ENCODE peak calls at places on chromosomes 16 and 17, in four cellular contexts. One of them, this sample, is unnamed.

GRCh38 chr17:30274887-30275286 is 16.9 kb downstream of the BLMH start:
- DNase-seq in heart right ventricle: no peak
- DNase-seq in GM23248: no peak
- DNase-seq in hepatocyte: no peak
- DNase-seq in this sample: no peak

GRCh38 chr16:85595299-85595661 is 17.8 kb upstream of the GSE1 start:
- DNase-seq in heart right ventricle: no peak
- DNase-seq in GM23248: no peak
- DNase-seq in hepatocyte: no peak
- DNase-seq in this sample: no peak

GRCh38 chr17:49959183-49959935 is 9.6 kb upstream of the DLX4 start:
- DNase-seq in heart right ventricle: no peak
- DNase-seq in GM23248: peak; percentile 42
- DNase-seq in hepatocyte: no peak
- DNase-seq in this sample: no peak

GRCh38 chr16:80824623-80825364 is 20.4 kb upstream of the CDYL2 start:
- DNase-seq in heart right ventricle: no peak
- DNase-seq in GM23248: peak; percentile 69
- DNase-seq in hepatocyte: peak; percentile 72
- DNase-seq in this sample: peak; percentile 79

GRCh38 chr17:75473246-75473645 is 16.8 kb downstream of the TMEM94 start:
- DNase-seq in heart right ventricle: no peak
- DNase-seq in GM23248: no peak
- DNase-seq in hepatocyte: no peak
- DNase-seq in this sample: no peak

GRCh38 chr17:71919181-71919580 is 201.6 kb upstream of the SOX9 start:
- DNase-seq in heart right ventricle: no peak
- DNase-seq in GM23248: no peak
- DNase-seq in hepatocyte: no peak
- DNase-seq in this sample: peak; percentile 3

GRCh38 chr17:28963212-28963611 is 11.9 kb upstream of the PHF12 start:
- DNase-seq in heart right ventricle: no peak
- DNase-seq in GM23248: no peak
- DNase-seq in hepatocyte: no peak
- DNase-seq in this sample: no peak

GRCh38 chr17:45942284-45942683 is 47.9 kb downstream of the MAPT start:
- DNase-seq in heart right ventricle: peak; percentile 81
- DNase-seq in GM23248: peak; percentile 56
- DNase-seq in hepatocyte: no peak
- DNase-seq in this sample: peak; percentile 8

GRCh38 chr17:29107933-29108805 is 65.2 kb downstream of the PIPOX start:
- DNase-seq in heart right ventricle: peak; percentile 60
- DNase-seq in GM23248: no peak
- DNase-seq in hepatocyte: peak; percentile 76
- DNase-seq in this sample: no peak

GRCh38 chr16:86507173-86508027 is 2.9 kb upstream of the FOXF1 start:
- DNase-seq in heart right ventricle: no peak
- DNase-seq in GM23248: no peak
- DNase-seq in hepatocyte: no peak
- DNase-seq in this sample: no peak

GRCh38 chr17:43416998-43417891 is 18.5 kb downstream of the ARL4D start:
- DNase-seq in heart right ventricle: peak; percentile 71
- DNase-seq in GM23248: peak; percentile 86
- DNase-seq in hepatocyte: peak; percentile 44
- DNase-seq in this sample: peak; percentile 67

GRCh38 chr17:9658593-9659211 is 13.4 kb downstream of the USP43 start:
- DNase-seq in heart right ventricle: no peak
- DNase-seq in GM23248: peak; percentile 57
- DNase-seq in hepatocyte: peak; percentile 67
- DNase-seq in this sample: no peak

GRCh38 chr16:1775846-1776671 is 3.1 kb upstream of the MRPS34 start:
- DNase-seq in heart right ventricle: peak; percentile 17
- DNase-seq in GM23248: no peak
- DNase-seq in hepatocyte: no peak
- DNase-seq in this sample: no peak
- H3K36me3 ChIP-seq in heart right ventricle: no peaks in the 10 kb centered on the region
- H3K36me3 ChIP-seq in GM23248: no peaks in the 10 kb centered on the region
- H3K36me3 ChIP-seq in hepatocyte: no peaks in the 10 kb centered on the region
- H3K36me3 ChIP-seq in this sample: peaks cover 26% of the 10 kb centered on the region

DNA sequence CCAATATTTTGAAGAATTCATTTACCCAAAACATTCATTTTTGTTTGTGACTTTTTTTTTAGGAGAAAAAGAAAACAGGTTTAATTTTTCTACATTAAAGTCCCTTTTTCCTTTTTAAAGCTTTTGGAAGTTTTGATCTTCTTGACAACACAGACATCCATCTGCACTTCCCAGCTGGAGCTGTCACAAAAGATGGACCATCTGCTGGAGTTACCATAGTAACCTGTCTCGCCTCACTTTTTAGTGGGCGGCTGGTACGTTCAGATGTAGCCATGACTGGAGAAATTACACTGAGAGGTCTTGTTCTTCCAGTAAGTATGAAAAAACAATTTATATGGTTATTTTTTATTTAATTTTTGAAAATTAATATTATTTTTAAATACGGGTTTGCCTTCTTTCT is 37.2 kb downstream of the SIAH1 start:
- DNase-seq in heart right ventricle: no peak
- DNase-seq in GM23248: no peak
- DNase-seq in hepatocyte: no peak
- DNase-seq in this sample: no peak
- H3K36me3 ChIP-seq in heart right ventricle: no peaks in the 10 kb centered on the region
- H3K36me3 ChIP-seq in GM23248: peaks cover 16% of the 10 kb centered on the region
- H3K36me3 ChIP-seq in hepatocyte: no peaks in the 10 kb centered on the region
- H3K36me3 ChIP-seq in this sample: peaks cover 70% of the 10 kb centered on the region

GRCh38 chr17:8480011-8480976 is 44.6 kb downstream of the NDEL1 start:
- DNase-seq in heart right ventricle: no peak
- DNase-seq in GM23248: no peak
- DNase-seq in hepatocyte: no peak
- DNase-seq in this sample: no peak
- H3K36me3 ChIP-seq in heart right ventricle: peaks cover 4% of the 10 kb centered on the region
- H3K36me3 ChIP-seq in GM23248: peaks cover 23% of the 10 kb centered on the region
- H3K36me3 ChIP-seq in hepatocyte: peaks cover 12% of the 10 kb centered on the region
- H3K36me3 ChIP-seq in this sample: peaks cover 57% of the 10 kb centered on the region

GRCh38 chr16:23557779-23558330 is 328 bp downstream of the UBFD1 start:
- DNase-seq in heart right ventricle: no peak
- DNase-seq in GM23248: peak; percentile 68
- DNase-seq in hepatocyte: peak; percentile 59
- DNase-seq in this sample: peak; percentile 66
- H3K36me3 ChIP-seq in heart right ventricle: peaks cover 7% of the 10 kb centered on the region
- H3K36me3 ChIP-seq in GM23248: peaks cover 34% of the 10 kb centered on the region
- H3K36me3 ChIP-seq in hepatocyte: no peaks in the 10 kb centered on the region
- H3K36me3 ChIP-seq in this sample: peaks cover 40% of the 10 kb centered on the region

GRCh38 chr16:30356401-30357084 is 1.4 kb upstream of the CD2BP2 start:
- DNase-seq in heart right ventricle: no peak
- DNase-seq in GM23248: peak; percentile 14
- DNase-seq in hepatocyte: no peak
- DNase-seq in this sample: no peak
- H3K36me3 ChIP-seq in heart right ventricle: no peaks in the 10 kb centered on the region
- H3K36me3 ChIP-seq in GM23248: no peaks in the 10 kb centered on the region
- H3K36me3 ChIP-seq in hepatocyte: no peaks in the 10 kb centered on the region
- H3K36me3 ChIP-seq in this sample: peaks cover 46% of the 10 kb centered on the region

DNA sequence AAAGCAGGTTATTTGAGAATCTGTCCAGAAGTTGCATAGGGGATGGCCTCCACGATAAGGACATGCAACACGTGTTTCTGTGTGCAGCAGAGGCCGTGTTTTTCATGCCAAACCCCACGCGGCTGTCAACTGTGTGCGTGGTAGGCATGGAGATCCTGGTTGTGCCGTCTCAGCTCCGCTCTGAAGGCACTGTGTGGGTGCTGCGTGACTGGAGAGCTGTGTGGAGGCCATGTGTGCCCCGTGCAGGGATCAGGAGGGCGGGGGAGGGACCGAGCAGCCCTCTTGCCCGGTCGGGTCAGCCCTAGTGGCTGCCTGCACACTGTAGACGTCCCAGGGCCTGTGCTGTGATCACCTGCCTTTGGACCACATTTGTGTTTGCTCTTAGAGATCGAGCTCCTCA is 74.5 kb downstream of the SEC14L1 start:
- DNase-seq in heart right ventricle: no peak
- DNase-seq in GM23248: no peak
- DNase-seq in hepatocyte: no peak
- DNase-seq in this sample: no peak
- H3K36me3 ChIP-seq in heart right ventricle: no peaks in the 10 kb centered on the region
- H3K36me3 ChIP-seq in GM23248: peaks cover 29% of the 10 kb centered on the region
- H3K36me3 ChIP-seq in hepatocyte: no peaks in the 10 kb centered on the region
- H3K36me3 ChIP-seq in this sample: peaks cover 80% of the 10 kb centered on the region

DNA sequence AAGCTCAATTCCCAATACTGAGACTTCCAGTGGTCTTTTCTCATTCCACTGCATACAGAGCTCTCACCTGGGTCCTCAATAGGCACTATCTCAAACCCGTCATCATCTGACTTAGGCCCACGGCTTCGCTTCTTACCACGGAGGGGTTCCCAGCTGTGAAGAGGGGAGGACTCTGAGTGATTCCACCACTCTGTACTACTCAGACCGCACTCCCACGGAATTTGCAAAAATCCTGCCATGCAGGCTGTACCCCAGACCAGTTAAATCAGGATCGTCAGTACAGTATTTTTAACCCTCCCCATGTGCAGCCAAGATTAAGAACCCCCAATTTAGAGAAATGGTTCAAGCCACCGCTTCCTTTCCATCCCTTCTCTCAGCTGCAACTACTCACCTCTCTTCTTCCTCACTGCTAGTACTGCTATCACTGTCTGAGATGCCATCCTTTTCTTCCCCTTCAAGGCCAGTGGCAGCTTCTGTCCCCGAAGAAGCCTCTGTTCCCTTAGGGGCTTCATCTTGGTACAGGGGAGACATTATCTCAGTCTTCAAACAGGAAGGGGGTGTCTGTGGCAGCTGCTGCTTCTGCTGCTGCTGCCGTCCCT is 6.2 kb upstream of the PSMC5 start:
- DNase-seq in heart right ventricle: no peak
- DNase-seq in GM23248: no peak
- DNase-seq in hepatocyte: no peak
- DNase-seq in this sample: no peak
- H3K36me3 ChIP-seq in heart right ventricle: peaks cover 8% of the 10 kb centered on the region
- H3K36me3 ChIP-seq in GM23248: peaks cover 91% of the 10 kb centered on the region
- H3K36me3 ChIP-seq in hepatocyte: no peaks in the 10 kb centered on the region
- H3K36me3 ChIP-seq in this sample: peaks cover 96% of the 10 kb centered on the region

DNA sequence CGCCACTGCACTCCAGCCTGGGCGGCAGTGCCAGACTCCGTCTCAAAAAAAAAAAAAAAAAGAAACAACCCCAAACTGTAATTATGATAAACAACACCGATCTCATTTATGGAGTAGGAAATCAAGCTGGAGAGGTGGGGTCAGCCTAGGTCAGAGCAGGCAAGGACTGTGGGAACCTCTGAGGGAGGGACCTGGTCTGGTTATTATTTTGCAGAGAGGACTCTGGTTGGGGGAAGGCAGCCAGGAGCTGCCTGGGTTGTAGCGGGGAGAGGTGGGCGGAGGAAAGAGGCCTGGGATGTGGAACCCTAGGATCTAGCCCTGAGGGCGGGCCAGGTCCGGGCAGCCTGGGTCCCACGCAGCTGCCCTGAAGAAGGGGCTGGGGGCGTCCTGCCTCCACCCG is 10.9 kb upstream of the HS3ST6 start:
- DNase-seq in heart right ventricle: no peak
- DNase-seq in GM23248: peak; percentile 66
- DNase-seq in hepatocyte: no peak
- DNase-seq in this sample: peak; percentile 28
- H3K36me3 ChIP-seq in heart right ventricle: no peaks in the 10 kb centered on the region
- H3K36me3 ChIP-seq in GM23248: no peaks in the 10 kb centered on the region
- H3K36me3 ChIP-seq in hepatocyte: no peaks in the 10 kb centered on the region
- H3K36me3 ChIP-seq in this sample: no peaks in the 10 kb centered on the region